ENCODE peak calls at places on chromosomes 16 and 17, in six cellular contexts. W is SK-N-MC; B is CD4-positive, alpha-beta T cell; O is stomach; S is naive thymus-derived CD4-positive, alpha-beta T cell; X is A549. R is an unnamed sample.

GRCh38 chr17:47297661-47298400 is 25.9 kb upstream of the EFCAB13 start:
- DNase-seq in W (no peak), X (no peak), S (no peak), B (no peak), O (no peak), R (no peak)

GRCh38 chr17:73476890-73477350 is 165.1 kb upstream of the CDC42EP4 start:
- DNase-seq in O (no peak), B (no peak), W (no peak), X (no peak), S (no peak), R (no peak)

GRCh38 chr17:79033741-79034501 is 10.0 kb downstream of the C1QTNF1 start:
- DNase-seq in O (peak; percentile 60), X (no peak), B (no peak), S (no peak), W (no peak), R (no peak)

GRCh38 chr17:7004398-7005253 is 7.8 kb upstream of the RNASEK start:
- DNase-seq in S (peak; percentile 80), O (no peak), B (no peak), W (peak; percentile 10), X (peak; percentile 85), R (peak; percentile 77)

GRCh38 chr17:17448076-17448475 is 28.7 kb upstream of the MED9 start:
- DNase-seq in S (no peak), O (no peak), W (no peak), X (no peak), B (no peak), R (no peak)

GRCh38 chr17:75524269-75524970 is 1.1 kb upstream of the LLGL2 start:
- DNase-seq in W (no peak), S (no peak), X (no peak), B (no peak), O (no peak), R (no peak)

GRCh38 chr17:965311-965989 is 14.1 kb downstream of the NXN start:
- DNase-seq in X (no peak), B (no peak), S (no peak), W (no peak), O (no peak), R (no peak)

GRCh38 chr16:72481419-72481818 is 309.5 kb upstream of the PMFBP1 start:
- DNase-seq in W (no peak), S (no peak), B (no peak), O (no peak), X (no peak), R (no peak)

GRCh38 chr17:69578385-69578936 is 164.0 kb downstream of the MAP2K6 start:
- DNase-seq in W (no peak), O (no peak), B (no peak), S (no peak), X (no peak), R (no peak)

GRCh38 chr17:74176546-74177001 is 26.9 kb upstream of the RPL38 start:
- DNase-seq in O (peak; percentile 63), W (no peak), X (peak; percentile 74), S (peak; percentile 18), B (no peak), R (peak; percentile 13)

GRCh38 chr16:35431829-35432663 is 1972.6 kb downstream of the TP53TG3F start:
- DNase-seq in W (no peak), X (peak; percentile 8), B (no peak), O (no peak), S (no peak), R (no peak)
- H3K9me3 ChIP-seq in W (no peaks in the 10 kb centered on the region), X (peaks cover 3% of the 10 kb centered on the region), B (no peaks in the 10 kb centered on the region), O (peaks cover 30% of the 10 kb centered on the region), S (peaks cover 10% of the 10 kb centered on the region), R (no peaks in the 10 kb centered on the region)

DNA sequence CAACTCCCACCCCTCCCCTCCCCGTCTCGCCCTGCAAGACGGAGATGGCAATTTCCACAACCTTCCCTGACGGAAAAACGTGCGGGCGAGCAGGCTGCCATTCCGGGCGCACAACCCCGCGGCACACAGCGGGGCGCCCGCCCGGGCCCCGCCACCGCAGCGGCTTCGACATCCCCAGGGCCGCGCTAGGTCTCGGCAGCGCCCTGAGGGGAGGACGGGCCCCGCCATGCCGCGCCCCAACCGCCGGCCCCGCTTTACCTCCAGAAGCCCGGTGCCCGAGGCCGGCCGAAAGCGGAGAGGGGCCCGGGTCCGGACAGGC is 547 bp downstream of the CDIP1 start:
- DNase-seq in B (no peak), W (no peak), X (no peak), S (no peak), O (no peak), R (no peak)
- H3K27ac ChIP-seq in B (peak overlapping the region; percentile 21), W (no peak overlapping the region), X (peak overlapping the region; percentile 48), S (peak overlapping the region; percentile 96), O (peak overlapping the region; percentile 94), R (peak overlapping the region; percentile 77)

GRCh38 chr17:32006957-32007462 is at the start of gene LRRC37B:
- DNase-seq in B (peak; percentile 85), S (peak; percentile 88), O (peak; percentile 91), X (peak; percentile 88), W (no peak), R (peak; percentile 85)

GRCh38 chr17:32007463-32008298 is 498 bp downstream of the LRRC37B start:
- DNase-seq in W (no peak), S (peak; percentile 45), O (no peak), X (peak; percentile 48), B (peak; percentile 12), R (peak; percentile 37)

GRCh38 chr17:32015245-32016013 is 8.2 kb downstream of the LRRC37B start:
- DNase-seq in W (no peak), X (peak; percentile 26), S (no peak), B (no peak), O (no peak), R (no peak)

GRCh38 chr17:32009262-32009542 is 2.0 kb downstream of the LRRC37B start:
- DNase-seq in B (no peak), O (no peak), S (no peak), X (no peak), W (no peak), R (no peak)

DNA sequence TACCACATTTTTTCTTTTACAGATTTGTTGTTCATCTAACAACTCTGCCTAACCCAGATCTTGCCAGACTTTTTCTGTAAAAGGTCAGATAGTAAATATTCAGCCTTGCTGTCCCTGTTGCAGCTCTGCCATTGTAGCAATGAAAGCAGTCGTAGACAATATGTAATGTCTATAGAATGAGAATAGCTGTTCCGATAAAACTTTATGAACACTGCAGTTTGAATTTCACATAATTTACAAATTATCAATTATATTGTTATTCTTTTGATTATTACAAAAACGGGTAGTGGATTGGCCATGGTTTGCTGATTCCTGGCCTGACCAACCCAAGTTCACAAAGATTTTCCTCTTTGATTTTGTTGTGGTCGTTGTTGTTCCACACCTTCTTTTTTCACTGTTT is 2.9 kb downstream of the LRRC37B start:
- DNase-seq in B (no peak), W (no peak), O (no peak), S (no peak), X (no peak), R (no peak)
- H3K9me3 ChIP-seq in B (no peaks in the 10 kb centered on the region), W (no peaks in the 10 kb centered on the region), O (no peaks in the 10 kb centered on the region), S (no peaks in the 10 kb centered on the region), X (no peaks in the 10 kb centered on the region), R (no peaks in the 10 kb centered on the region)

GRCh38 chr17:50129303-50129945 is 536 bp downstream of the SAMD14 start:
- DNase-seq in S (peak; percentile 63), X (peak; percentile 66), W (no peak), B (no peak), O (no peak), R (peak; percentile 72)

GRCh38 chr17:50132104-50132794 is 2.3 kb upstream of the SAMD14 start:
- DNase-seq in B (no peak), W (no peak), X (no peak), S (no peak), O (no peak), R (no peak)

GRCh38 chr17:50128441-50129302 is 1.3 kb downstream of the SAMD14 start:
- DNase-seq in S (no peak), X (no peak), O (no peak), B (no peak), W (no peak), R (no peak)

GRCh38 chr17:50130778-50131317 is 888 bp upstream of the SAMD14 start:
- DNase-seq in O (no peak), X (peak; percentile 36), B (no peak), S (no peak), W (no peak), R (no peak)

DNA sequence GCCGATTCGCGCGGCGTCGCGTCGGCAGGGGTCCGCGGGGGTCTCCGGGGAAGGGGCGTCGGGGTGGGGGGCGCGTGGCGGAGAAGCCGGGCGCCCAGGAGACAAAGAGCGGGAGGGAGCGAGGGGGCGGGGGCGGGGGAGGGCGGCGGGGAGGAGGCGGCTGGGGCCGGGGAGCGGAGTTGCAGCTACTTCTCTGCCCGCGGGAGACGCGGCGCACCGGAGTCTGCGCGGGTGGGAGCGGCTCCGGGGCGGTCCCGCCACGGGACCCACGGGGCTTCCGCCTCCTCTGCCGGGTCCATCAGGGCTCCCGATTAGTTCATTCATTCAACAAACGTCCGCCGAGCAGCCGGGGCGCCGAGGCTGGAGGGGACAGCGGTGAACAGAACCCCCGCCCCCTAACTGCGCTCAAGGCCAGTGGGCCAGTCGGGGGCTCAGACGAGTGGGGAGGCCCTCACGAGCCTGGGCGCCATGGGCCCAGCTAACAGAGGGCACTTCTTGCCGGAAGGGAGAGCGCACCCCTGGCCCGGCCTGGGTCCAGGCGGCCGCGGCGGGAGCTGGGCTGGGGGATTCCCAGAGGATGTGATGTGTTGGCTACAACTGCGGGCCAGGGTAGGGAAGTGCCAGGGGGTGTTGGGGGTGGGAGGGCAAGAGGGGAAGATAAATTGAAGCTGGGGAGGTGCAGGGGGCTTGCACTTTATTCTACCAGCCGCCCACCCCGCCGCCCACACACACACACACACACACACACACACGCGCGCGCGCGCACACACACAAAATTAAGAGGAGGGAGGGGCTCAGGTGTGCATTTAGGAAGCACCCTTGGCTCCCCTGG is at the start of gene SAMD14:
- DNase-seq in X (no peak), S (peak; percentile 53), B (no peak), O (no peak), W (no peak), R (peak; percentile 58)
- H3K27ac ChIP-seq in X (peak within 1 kb of the TSS; percentile 67), S (no peak within 1 kb of the TSS), B (no peak within 1 kb of the TSS), O (peak within 1 kb of the TSS; percentile 51), W (peak within 1 kb of the TSS; percentile 66), R (no peak within 1 kb of the TSS)

GRCh38 chr17:22507823-22508222 is 815.5 kb downstream of the KCNJ18 start:
- DNase-seq in X (peak; percentile 41), W (no peak), B (no peak), S (no peak), O (no peak), R (no peak)
- H3K9me3 ChIP-seq in X (no peaks in the 10 kb centered on the region), W (no peaks in the 10 kb centered on the region), B (peaks cover 5% of the 10 kb centered on the region), S (peaks cover 16% of the 10 kb centered on the region), O (peaks cover 52% of the 10 kb centered on the region), R (no peaks in the 10 kb centered on the region)

R was measured in CD4-positive, alpha-beta memory T cell.